ENCODE peak calls at places on chromosomes 16 and 17, in seven cellular contexts. One of them, this sample, is unnamed.

GRCh38 chr16:88857728-88858339 is 907 bp downstream of the TRAPPC2L start:
- DNase-seq in activated CD8-positive, alpha-beta T cell treated with anti-CD3 and anti-CD28 coated beads, Interleukin-2, amount 10 ng/mL, durations not matched to agents 7 days and 5 days: peak
- DNase-seq in dorsolateral prefrontal cortex: peak
- DNase-seq in cardiac fibroblast: peak
- DNase-seq in left ventricle myocardium inferior: peak
- DNase-seq in AG09319: peak
- DNase-seq in HFF-Myc: peak
- DNase-seq in this sample: peak

GRCh38 chr16:90031931-90032663 is 12.8 kb upstream of the DBNDD1 start:
- DNase-seq in activated CD8-positive, alpha-beta T cell treated with anti-CD3 and anti-CD28 coated beads, Interleukin-2, amount 10 ng/mL, durations not matched to agents 7 days and 5 days: no peak
- DNase-seq in dorsolateral prefrontal cortex: no peak
- DNase-seq in cardiac fibroblast: peak
- DNase-seq in left ventricle myocardium inferior: no peak
- DNase-seq in AG09319: no peak
- DNase-seq in HFF-Myc: no peak
- DNase-seq in this sample: no peak

GRCh38 chr16:30602595-30603277 is 7.5 kb downstream of the ZNF689 start:
- DNase-seq in activated CD8-positive, alpha-beta T cell treated with anti-CD3 and anti-CD28 coated beads, Interleukin-2, amount 10 ng/mL, durations not matched to agents 7 days and 5 days: no peak
- DNase-seq in dorsolateral prefrontal cortex: no peak
- DNase-seq in cardiac fibroblast: peak
- DNase-seq in left ventricle myocardium inferior: no peak
- DNase-seq in AG09319: no peak
- DNase-seq in HFF-Myc: peak
- DNase-seq in this sample: no peak

GRCh38 chr17:82627405-82627804 is 20.8 kb downstream of the WDR45B start:
- DNase-seq in activated CD8-positive, alpha-beta T cell treated with anti-CD3 and anti-CD28 coated beads, Interleukin-2, amount 10 ng/mL, durations not matched to agents 7 days and 5 days: no peak
- DNase-seq in dorsolateral prefrontal cortex: no peak
- DNase-seq in cardiac fibroblast: no peak
- DNase-seq in left ventricle myocardium inferior: no peak
- DNase-seq in AG09319: no peak
- DNase-seq in HFF-Myc: no peak
- DNase-seq in this sample: no peak

GRCh38 chr17:71085238-71086033 is 916.1 kb downstream of the KCNJ2 start:
- DNase-seq in activated CD8-positive, alpha-beta T cell treated with anti-CD3 and anti-CD28 coated beads, Interleukin-2, amount 10 ng/mL, durations not matched to agents 7 days and 5 days: no peak
- DNase-seq in dorsolateral prefrontal cortex: no peak
- DNase-seq in cardiac fibroblast: peak
- DNase-seq in left ventricle myocardium inferior: no peak
- DNase-seq in AG09319: no peak
- DNase-seq in HFF-Myc: no peak
- DNase-seq in this sample: no peak

GRCh38 chr17:19933221-19933620 is 44.4 kb downstream of the AKAP10 start:
- DNase-seq in activated CD8-positive, alpha-beta T cell treated with anti-CD3 and anti-CD28 coated beads, Interleukin-2, amount 10 ng/mL, durations not matched to agents 7 days and 5 days: no peak
- DNase-seq in dorsolateral prefrontal cortex: no peak
- DNase-seq in cardiac fibroblast: peak
- DNase-seq in left ventricle myocardium inferior: no peak
- DNase-seq in AG09319: no peak
- DNase-seq in HFF-Myc: no peak
- DNase-seq in this sample: no peak

GRCh38 chr16:69741951-69742904 is 12.5 kb downstream of the NOB1 start:
- DNase-seq in activated CD8-positive, alpha-beta T cell treated with anti-CD3 and anti-CD28 coated beads, Interleukin-2, amount 10 ng/mL, durations not matched to agents 7 days and 5 days: no peak
- DNase-seq in dorsolateral prefrontal cortex: peak
- DNase-seq in cardiac fibroblast: peak
- DNase-seq in left ventricle myocardium inferior: peak
- DNase-seq in AG09319: peak
- DNase-seq in HFF-Myc: no peak
- DNase-seq in this sample: no peak

GRCh38 chr17:42809250-42809649 is 10.6 kb downstream of the CNTD1 start:
- DNase-seq in activated CD8-positive, alpha-beta T cell treated with anti-CD3 and anti-CD28 coated beads, Interleukin-2, amount 10 ng/mL, durations not matched to agents 7 days and 5 days: no peak
- DNase-seq in dorsolateral prefrontal cortex: no peak
- DNase-seq in cardiac fibroblast: peak
- DNase-seq in left ventricle myocardium inferior: no peak
- DNase-seq in AG09319: peak
- DNase-seq in HFF-Myc: peak
- DNase-seq in this sample: peak

GRCh38 chr17:2264023-2264860 is 39.3 kb downstream of the SMG6 start:
- DNase-seq in activated CD8-positive, alpha-beta T cell treated with anti-CD3 and anti-CD28 coated beads, Interleukin-2, amount 10 ng/mL, durations not matched to agents 7 days and 5 days: no peak
- DNase-seq in dorsolateral prefrontal cortex: no peak
- DNase-seq in cardiac fibroblast: peak
- DNase-seq in left ventricle myocardium inferior: no peak
- DNase-seq in AG09319: no peak
- DNase-seq in HFF-Myc: no peak
- DNase-seq in this sample: no peak

GRCh38 chr17:42814633-42815399 is 9.3 kb downstream of the BECN1 start:
- DNase-seq in activated CD8-positive, alpha-beta T cell treated with anti-CD3 and anti-CD28 coated beads, Interleukin-2, amount 10 ng/mL, durations not matched to agents 7 days and 5 days: no peak
- DNase-seq in dorsolateral prefrontal cortex: no peak
- DNase-seq in cardiac fibroblast: peak
- DNase-seq in left ventricle myocardium inferior: no peak
- DNase-seq in AG09319: no peak
- DNase-seq in HFF-Myc: no peak
- DNase-seq in this sample: peak

GRCh38 chr17:41835800-41836549 is at the start of gene NT5C3B:
- DNase-seq in activated CD8-positive, alpha-beta T cell treated with anti-CD3 and anti-CD28 coated beads, Interleukin-2, amount 10 ng/mL, durations not matched to agents 7 days and 5 days: peak
- DNase-seq in dorsolateral prefrontal cortex: no peak
- DNase-seq in cardiac fibroblast: no peak
- DNase-seq in left ventricle myocardium inferior: peak
- DNase-seq in AG09319: no peak
- DNase-seq in HFF-Myc: no peak
- DNase-seq in this sample: no peak

GRCh38 chr16:85027968-85028637 is 508 bp downstream of the KIAA0513 start:
- DNase-seq in activated CD8-positive, alpha-beta T cell treated with anti-CD3 and anti-CD28 coated beads, Interleukin-2, amount 10 ng/mL, durations not matched to agents 7 days and 5 days: peak
- DNase-seq in dorsolateral prefrontal cortex: no peak
- DNase-seq in cardiac fibroblast: no peak
- DNase-seq in left ventricle myocardium inferior: no peak
- DNase-seq in AG09319: no peak
- DNase-seq in HFF-Myc: no peak
- DNase-seq in this sample: no peak

GRCh38 chr17:77131919-77132318 is 8.8 kb upstream of the SEC14L1 start:
- DNase-seq in activated CD8-positive, alpha-beta T cell treated with anti-CD3 and anti-CD28 coated beads, Interleukin-2, amount 10 ng/mL, durations not matched to agents 7 days and 5 days: no peak
- DNase-seq in dorsolateral prefrontal cortex: no peak
- DNase-seq in cardiac fibroblast: peak
- DNase-seq in left ventricle myocardium inferior: no peak
- DNase-seq in AG09319: no peak
- DNase-seq in HFF-Myc: no peak
- DNase-seq in this sample: no peak

GRCh38 chr16:14070877-14071575 is at the start of gene MRTFB:
- DNase-seq in activated CD8-positive, alpha-beta T cell treated with anti-CD3 and anti-CD28 coated beads, Interleukin-2, amount 10 ng/mL, durations not matched to agents 7 days and 5 days: peak
- DNase-seq in dorsolateral prefrontal cortex: no peak
- DNase-seq in cardiac fibroblast: peak
- DNase-seq in left ventricle myocardium inferior: peak
- DNase-seq in AG09319: no peak
- DNase-seq in HFF-Myc: no peak
- DNase-seq in this sample: no peak

GRCh38 chr17:38451840-38452529 is 23.7 kb downstream of the ARHGAP23 start:
- DNase-seq in activated CD8-positive, alpha-beta T cell treated with anti-CD3 and anti-CD28 coated beads, Interleukin-2, amount 10 ng/mL, durations not matched to agents 7 days and 5 days: no peak
- DNase-seq in dorsolateral prefrontal cortex: no peak
- DNase-seq in cardiac fibroblast: peak
- DNase-seq in left ventricle myocardium inferior: no peak
- DNase-seq in AG09319: peak
- DNase-seq in HFF-Myc: peak
- DNase-seq in this sample: peak

GRCh38 chr17:31067699-31068184 is 27.0 kb upstream of the NF1 start:
- DNase-seq in activated CD8-positive, alpha-beta T cell treated with anti-CD3 and anti-CD28 coated beads, Interleukin-2, amount 10 ng/mL, durations not matched to agents 7 days and 5 days: no peak
- DNase-seq in dorsolateral prefrontal cortex: no peak
- DNase-seq in cardiac fibroblast: peak
- DNase-seq in left ventricle myocardium inferior: no peak
- DNase-seq in AG09319: peak
- DNase-seq in HFF-Myc: peak
- DNase-seq in this sample: peak

GRCh38 chr16:9072806-9073341 is 18.6 kb upstream of the HAPSTR1 start:
- DNase-seq in activated CD8-positive, alpha-beta T cell treated with anti-CD3 and anti-CD28 coated beads, Interleukin-2, amount 10 ng/mL, durations not matched to agents 7 days and 5 days: peak
- DNase-seq in dorsolateral prefrontal cortex: no peak
- DNase-seq in cardiac fibroblast: peak
- DNase-seq in left ventricle myocardium inferior: no peak
- DNase-seq in AG09319: no peak
- DNase-seq in HFF-Myc: no peak
- DNase-seq in this sample: peak

GRCh38 chr16:68506331-68507053 is 32.6 kb upstream of the ZFP90 start:
- DNase-seq in activated CD8-positive, alpha-beta T cell treated with anti-CD3 and anti-CD28 coated beads, Interleukin-2, amount 10 ng/mL, durations not matched to agents 7 days and 5 days: no peak
- DNase-seq in dorsolateral prefrontal cortex: no peak
- DNase-seq in cardiac fibroblast: no peak
- DNase-seq in left ventricle myocardium inferior: no peak
- DNase-seq in AG09319: no peak
- DNase-seq in HFF-Myc: no peak
- DNase-seq in this sample: no peak

GRCh38 chr16:4924593-4925378 is 12.2 kb downstream of the PPL start:
- DNase-seq in activated CD8-positive, alpha-beta T cell treated with anti-CD3 and anti-CD28 coated beads, Interleukin-2, amount 10 ng/mL, durations not matched to agents 7 days and 5 days: no peak
- DNase-seq in dorsolateral prefrontal cortex: no peak
- DNase-seq in cardiac fibroblast: no peak
- DNase-seq in left ventricle myocardium inferior: no peak
- DNase-seq in AG09319: no peak
- DNase-seq in HFF-Myc: no peak
- DNase-seq in this sample: no peak

GRCh38 chr17:38660097-38661026 is 14.4 kb downstream of the EPOP start:
- DNase-seq in activated CD8-positive, alpha-beta T cell treated with anti-CD3 and anti-CD28 coated beads, Interleukin-2, amount 10 ng/mL, durations not matched to agents 7 days and 5 days: no peak
- DNase-seq in dorsolateral prefrontal cortex: peak
- DNase-seq in cardiac fibroblast: no peak
- DNase-seq in left ventricle myocardium inferior: no peak
- DNase-seq in AG09319: no peak
- DNase-seq in HFF-Myc: no peak
- DNase-seq in this sample: no peak

GRCh38 chr17:58541249-58541648 is 26.8 kb upstream of the MTMR4 start:
- DNase-seq in activated CD8-positive, alpha-beta T cell treated with anti-CD3 and anti-CD28 coated beads, Interleukin-2, amount 10 ng/mL, durations not matched to agents 7 days and 5 days: no peak
- DNase-seq in dorsolateral prefrontal cortex: no peak
- DNase-seq in cardiac fibroblast: no peak
- DNase-seq in left ventricle myocardium inferior: no peak
- DNase-seq in AG09319: no peak
- DNase-seq in HFF-Myc: no peak
- DNase-seq in this sample: no peak

GRCh38 chr16:68070811-68071546 is 14.2 kb upstream of the NFATC3 start:
- DNase-seq in activated CD8-positive, alpha-beta T cell treated with anti-CD3 and anti-CD28 coated beads, Interleukin-2, amount 10 ng/mL, durations not matched to agents 7 days and 5 days: no peak
- DNase-seq in dorsolateral prefrontal cortex: no peak
- DNase-seq in cardiac fibroblast: no peak
- DNase-seq in left ventricle myocardium inferior: no peak
- DNase-seq in AG09319: no peak
- DNase-seq in HFF-Myc: no peak
- DNase-seq in this sample: no peak

GRCh38 chr16:11390573-11391495 is 45.6 kb downstream of the RMI2 start:
- DNase-seq in activated CD8-positive, alpha-beta T cell treated with anti-CD3 and anti-CD28 coated beads, Interleukin-2, amount 10 ng/mL, durations not matched to agents 7 days and 5 days: no peak
- DNase-seq in dorsolateral prefrontal cortex: no peak
- DNase-seq in cardiac fibroblast: no peak
- DNase-seq in left ventricle myocardium inferior: no peak
- DNase-seq in AG09319: no peak
- DNase-seq in HFF-Myc: no peak
- DNase-seq in this sample: no peak

GRCh38 chr17:32732296-32732642 is 144.7 kb downstream of the MYO1D start:
- DNase-seq in activated CD8-positive, alpha-beta T cell treated with anti-CD3 and anti-CD28 coated beads, Interleukin-2, amount 10 ng/mL, durations not matched to agents 7 days and 5 days: no peak
- DNase-seq in dorsolateral prefrontal cortex: no peak
- DNase-seq in cardiac fibroblast: no peak
- DNase-seq in left ventricle myocardium inferior: no peak
- DNase-seq in AG09319: no peak
- DNase-seq in HFF-Myc: no peak
- DNase-seq in this sample: no peak

GRCh38 chr16:87240211-87241134 is 76.7 kb downstream of the C16orf95 start:
- DNase-seq in activated CD8-positive, alpha-beta T cell treated with anti-CD3 and anti-CD28 coated beads, Interleukin-2, amount 10 ng/mL, durations not matched to agents 7 days and 5 days: no peak
- DNase-seq in dorsolateral prefrontal cortex: no peak
- DNase-seq in cardiac fibroblast: no peak
- DNase-seq in left ventricle myocardium inferior: no peak
- DNase-seq in AG09319: no peak
- DNase-seq in HFF-Myc: peak
- DNase-seq in this sample: no peak

GRCh38 chr17:71902931-71903506 is 217.8 kb upstream of the SOX9 start:
- DNase-seq in activated CD8-positive, alpha-beta T cell treated with anti-CD3 and anti-CD28 coated beads, Interleukin-2, amount 10 ng/mL, durations not matched to agents 7 days and 5 days: no peak
- DNase-seq in dorsolateral prefrontal cortex: no peak
- DNase-seq in cardiac fibroblast: peak
- DNase-seq in left ventricle myocardium inferior: no peak
- DNase-seq in AG09319: no peak
- DNase-seq in HFF-Myc: no peak
- DNase-seq in this sample: peak

GRCh38 chr17:60327122-60327869 is 64.6 kb downstream of the USP32 start:
- DNase-seq in activated CD8-positive, alpha-beta T cell treated with anti-CD3 and anti-CD28 coated beads, Interleukin-2, amount 10 ng/mL, durations not matched to agents 7 days and 5 days: no peak
- DNase-seq in dorsolateral prefrontal cortex: peak
- DNase-seq in cardiac fibroblast: no peak
- DNase-seq in left ventricle myocardium inferior: no peak
- DNase-seq in AG09319: no peak
- DNase-seq in HFF-Myc: no peak
- DNase-seq in this sample: no peak

GRCh38 chr17:5912927-5913565 is 157.1 kb upstream of the WSCD1 start:
- DNase-seq in activated CD8-positive, alpha-beta T cell treated with anti-CD3 and anti-CD28 coated beads, Interleukin-2, amount 10 ng/mL, durations not matched to agents 7 days and 5 days: no peak
- DNase-seq in dorsolateral prefrontal cortex: no peak
- DNase-seq in cardiac fibroblast: no peak
- DNase-seq in left ventricle myocardium inferior: no peak
- DNase-seq in AG09319: no peak
- DNase-seq in HFF-Myc: no peak
- DNase-seq in this sample: no peak

GRCh38 chr16:81729451-81729850 is 49.6 kb upstream of the PLCG2 start:
- DNase-seq in activated CD8-positive, alpha-beta T cell treated with anti-CD3 and anti-CD28 coated beads, Interleukin-2, amount 10 ng/mL, durations not matched to agents 7 days and 5 days: no peak
- DNase-seq in dorsolateral prefrontal cortex: no peak
- DNase-seq in cardiac fibroblast: no peak
- DNase-seq in left ventricle myocardium inferior: no peak
- DNase-seq in AG09319: no peak
- DNase-seq in HFF-Myc: no peak
- DNase-seq in this sample: no peak

GRCh38 chr16:17408296-17408695 is 62.5 kb downstream of the XYLT1 start:
- DNase-seq in activated CD8-positive, alpha-beta T cell treated with anti-CD3 and anti-CD28 coated beads, Interleukin-2, amount 10 ng/mL, durations not matched to agents 7 days and 5 days: no peak
- DNase-seq in dorsolateral prefrontal cortex: no peak
- DNase-seq in cardiac fibroblast: no peak
- DNase-seq in left ventricle myocardium inferior: no peak
- DNase-seq in AG09319: no peak
- DNase-seq in HFF-Myc: no peak
- DNase-seq in this sample: no peak

GRCh38 chr17:46881015-46881414 is 29.6 kb downstream of the WNT9B start:
- DNase-seq in activated CD8-positive, alpha-beta T cell treated with anti-CD3 and anti-CD28 coated beads, Interleukin-2, amount 10 ng/mL, durations not matched to agents 7 days and 5 days: no peak
- DNase-seq in dorsolateral prefrontal cortex: no peak
- DNase-seq in cardiac fibroblast: no peak
- DNase-seq in left ventricle myocardium inferior: no peak
- DNase-seq in AG09319: no peak
- DNase-seq in HFF-Myc: no peak
- DNase-seq in this sample: no peak

GRCh38 chr17:7250655-7251329 is 742 bp downstream of the CTDNEP1 start:
- DNase-seq in activated CD8-positive, alpha-beta T cell treated with anti-CD3 and anti-CD28 coated beads, Interleukin-2, amount 10 ng/mL, durations not matched to agents 7 days and 5 days: peak
- DNase-seq in dorsolateral prefrontal cortex: no peak
- DNase-seq in cardiac fibroblast: no peak
- DNase-seq in left ventricle myocardium inferior: no peak
- DNase-seq in AG09319: no peak
- DNase-seq in HFF-Myc: no peak
- DNase-seq in this sample: no peak

GRCh38 chr16:69410285-69410990 is 14.0 kb upstream of the CYB5B start:
- DNase-seq in activated CD8-positive, alpha-beta T cell treated with anti-CD3 and anti-CD28 coated beads, Interleukin-2, amount 10 ng/mL, durations not matched to agents 7 days and 5 days: no peak
- DNase-seq in dorsolateral prefrontal cortex: no peak
- DNase-seq in cardiac fibroblast: peak
- DNase-seq in left ventricle myocardium inferior: no peak
- DNase-seq in AG09319: no peak
- DNase-seq in HFF-Myc: no peak
- DNase-seq in this sample: peak